ENCODE peak calls at places on chromosomes 1 and 21, in five cellular contexts. Q is pancreas, V is adrenal gland, X is transverse colon, J is lower lobe of right lung. T is an unnamed sample. For H3K36me3 and H3K4me1, the result is how much of the 10 kb centered on the place peaks cover.

GRCh38 chr1:172180886-172181285 is 239.6 kb upstream of the C1orf105 start:
- DNase-seq in Q (no peak), V (peak), X (peak), J (peak), T (peak)

GRCh38 chr1:171266930-171267329 is 18.6 kb downstream of the FMO1 start:
- DNase-seq in Q (no peak), V (no peak), X (no peak), J (no peak), T (no peak)

GRCh38 chr1:231734417-231734816 is 107.8 kb downstream of the DISC1 start:
- DNase-seq in Q (no peak), V (no peak), X (no peak), J (no peak), T (peak)

GRCh38 chr21:29938968-29939858 is 583 bp downstream of the GRIK1 start:
- DNase-seq in Q (peak), V (no peak), X (no peak), J (no peak), T (no peak)

GRCh38 chr1:119101563-119101962 is 38.9 kb downstream of the WARS2 start:
- DNase-seq in Q (no peak), V (no peak), X (no peak), J (no peak), T (no peak)

GRCh38 chr1:89022167-89022959 is at the start of gene GBP3:
- DNase-seq in Q (no peak), V (no peak), X (no peak), J (no peak), T (no peak)

GRCh38 chr1:44514673-44515072 is 109.6 kb downstream of the RNF220 start:
- DNase-seq in Q (no peak), V (no peak), X (no peak), J (no peak), T (no peak)

GRCh38 chr21:35737899-35738341 is 322.4 kb downstream of the SETD4 start:
- DNase-seq in Q (no peak), V (peak), X (no peak), J (peak), T (no peak)

GRCh38 chr1:93620169-93620840 is 61.3 kb downstream of the BCAR3 start:
- DNase-seq in Q (no peak), V (no peak), X (no peak), J (no peak), T (peak)

GRCh38 chr1:114002492-114003290 is 23.4 kb downstream of the OLFML3 start:
- DNase-seq in Q (no peak), V (no peak), X (no peak), J (no peak), T (no peak)

GRCh38 chr1:17795836-17796645 is 40.9 kb downstream of the ACTL8 start:
- DNase-seq in Q (no peak), V (no peak), X (no peak), J (no peak), T (no peak)

GRCh38 chr1:233172201-233172600 is 123.3 kb downstream of the PCNX2 start:
- DNase-seq in Q (no peak), V (no peak), X (no peak), J (no peak), T (no peak)

GRCh38 chr1:247269075-247269580 is 13.3 kb downstream of the VN1R5 start:
- DNase-seq in Q (no peak), V (no peak), X (no peak), J (no peak), T (no peak)

GRCh38 chr1:52323731-52324130 is 42.3 kb downstream of the CC2D1B start:
- DNase-seq in Q (no peak), V (no peak), X (no peak), J (no peak), T (no peak)

GRCh38 chr21:39518055-39518844 is 66.5 kb downstream of the SH3BGR start:
- DNase-seq in Q (peak), V (peak), X (peak), J (no peak), T (peak)

GRCh38 chr21:39712976-39713375 is 32.0 kb upstream of the IGSF5 start:
- DNase-seq in Q (no peak), V (no peak), X (peak), J (no peak), T (peak)

GRCh38 chr1:180945551-180945950 is 32.9 kb downstream of the KIAA1614 start:
- DNase-seq in Q (no peak), V (no peak), X (no peak), J (no peak), T (no peak)

GRCh38 chr1:202812176-202813026 is 1.6 kb downstream of the PCAT6 start:
- DNase-seq in Q (no peak), V (no peak), X (peak), J (no peak), T (peak)

GRCh38 chr1:36847761-36848160 is 186.6 kb downstream of the GRIK3 start:
- DNase-seq in Q (no peak), V (no peak), X (no peak), J (no peak), T (no peak)

GRCh38 chr1:54804471-54805132 is 3.5 kb upstream of the TTC22 start:
- DNase-seq in Q (no peak), V (peak), X (peak), J (no peak), T (peak)

GRCh38 chr1:217260676-217261075 is 370.2 kb downstream of the GPATCH2 start:
- DNase-seq in Q (no peak), V (no peak), X (no peak), J (no peak), T (no peak)

GRCh38 chr1:54850737-54851136 is 36.3 kb downstream of the DHCR24 start:
- DNase-seq in Q (no peak), V (peak), X (no peak), J (no peak), T (no peak)

GRCh38 chr1:110309768-110310167 is 29.4 kb upstream of the RBM15 start:
- DNase-seq in Q (no peak), V (no peak), X (no peak), J (no peak), T (no peak)

GRCh38 chr21:20572582-20572981 is 425.6 kb upstream of the NCAM2 start:
- DNase-seq in Q (no peak), V (no peak), X (no peak), J (no peak), T (no peak)

GRCh38 chr1:68232354-68233148 is at the start of gene WLS:
- DNase-seq in Q (peak), V (peak), X (peak), J (peak), T (peak)

GRCh38 chr1:36737767-36738166 is 255.1 kb upstream of the CSF3R start:
- DNase-seq in Q (no peak), V (no peak), X (no peak), J (no peak), T (no peak)

GRCh38 chr1:162755306-162755705 is 35.2 kb upstream of the HSD17B7 start:
- DNase-seq in Q (no peak), V (no peak), X (no peak), J (no peak), T (no peak)

GRCh38 chr1:162757476-162757875 is 33.0 kb upstream of the HSD17B7 start:
- DNase-seq in Q (no peak), V (no peak), X (no peak), J (no peak), T (no peak)

GRCh38 chr1:162753001-162753658 is 37.4 kb upstream of the HSD17B7 start:
- DNase-seq in Q (no peak), V (no peak), X (no peak), J (no peak), T (no peak)

GRCh38 chr1:162756523-162756922 is 34.0 kb upstream of the HSD17B7 start:
- DNase-seq in Q (no peak), V (no peak), X (no peak), J (no peak), T (no peak)

GRCh38 chr1:162753998-162754585 is 36.4 kb upstream of the HSD17B7 start:
- DNase-seq in Q (no peak), V (no peak), X (no peak), J (no peak), T (no peak)
- H3K36me3 ChIP-seq in Q (under half), V (under half), X (under half), J (under half), T (under half)

GRCh38 chr1:235101558-235102258 is 26.9 kb downstream of the TOMM20 start:
- DNase-seq in Q (no peak), V (no peak), X (no peak), J (no peak), T (no peak)
- H3K4me1 ChIP-seq in Q (under half), V (under half), X (under half), J (under half), T (under half)

GRCh38 chr1:160130939-160131338 is 15.4 kb downstream of the ATP1A2 start:
- DNase-seq in Q (no peak), V (no peak), X (no peak), J (no peak), T (no peak)
- H3K36me3 ChIP-seq in Q (under half), V (under half), X (under half), J (under half), T (under half)

GRCh38 chr1:77829851-77830250 is 50.4 kb downstream of the MIGA1 start:
- DNase-seq in Q (no peak), V (no peak), X (no peak), J (no peak), T (no peak)

GRCh38 chr1:77832889-77833288 is 53.4 kb downstream of the MIGA1 start:
- DNase-seq in Q (no peak), V (no peak), X (no peak), J (no peak), T (no peak)

GRCh38 chr1:77831976-77832695 is 52.7 kb downstream of the MIGA1 start:
- DNase-seq in Q (no peak), V (no peak), X (no peak), J (no peak), T (no peak)

GRCh38 chr1:77831566-77831965 is 52.1 kb downstream of the MIGA1 start:
- DNase-seq in Q (no peak), V (no peak), X (no peak), J (no peak), T (no peak)

GRCh38 chr1:77830946-77831345 is 51.5 kb downstream of the MIGA1 start:
- DNase-seq in Q (no peak), V (no peak), X (no peak), J (no peak), T (no peak)
- H3K4me1 ChIP-seq in Q (under half), V (under half), X (under half), J (under half), T (under half)

DNA sequence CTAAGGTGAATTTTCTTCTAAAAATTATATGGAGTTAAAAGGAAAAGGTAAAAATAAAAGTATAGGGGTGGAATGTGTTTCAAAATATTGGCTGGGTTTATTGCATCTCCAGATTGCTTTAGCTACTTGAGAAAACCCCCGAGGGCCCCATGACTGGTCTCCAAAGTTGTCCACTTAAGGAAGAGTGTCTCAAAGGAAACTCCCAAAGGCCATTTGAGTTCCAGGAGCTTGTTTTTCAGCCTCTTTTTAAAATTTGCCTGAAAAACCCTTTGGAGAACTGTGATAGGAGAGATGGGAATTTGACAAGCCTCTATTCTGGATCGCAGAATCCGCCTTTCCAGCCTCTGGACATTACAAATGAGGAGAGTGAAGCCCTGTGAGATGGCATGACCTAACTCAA is 225.6 kb downstream of the ZNF326 start:
- DNase-seq in Q (no peak), V (no peak), X (no peak), J (no peak), T (no peak)
- H3K36me3 ChIP-seq in Q (under half), V (under half), X (under half), J (under half), T (under half)

DNA sequence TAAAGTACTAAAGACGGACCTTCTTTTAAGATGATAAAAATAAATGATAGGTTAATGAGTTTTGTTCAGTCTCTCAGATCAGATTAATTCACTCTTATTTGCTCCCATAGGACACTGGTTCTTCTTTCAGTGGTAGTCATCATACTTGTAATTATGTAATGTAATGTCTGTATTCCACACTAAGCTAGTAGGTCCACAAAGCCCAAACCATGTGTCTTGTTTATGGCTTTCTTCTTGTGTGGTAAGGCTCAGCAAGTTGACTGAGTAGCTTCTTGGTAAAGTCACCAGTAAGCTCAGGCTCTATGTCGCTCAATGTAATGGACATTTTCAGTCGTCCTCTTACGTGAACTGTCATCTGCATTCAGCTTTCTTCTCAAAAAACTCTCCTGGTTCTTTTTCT is 2.5 kb downstream of the LYPLAL1 start:
- DNase-seq in Q (no peak), V (no peak), X (no peak), J (no peak), T (no peak)
- H3K4me1 ChIP-seq in Q (under half), V (under half), X (under half), J (under half), T (under half)